ENCODE peak calls at places on chromosomes 16 and 17, in eight cellular contexts. Y, F, Z, H, L, B, R and D are unnamed samples.

GRCh38 chr16:81466351-81466960 is 21.8 kb downstream of the CMIP start:
- DNase-seq in Y (peak), F (no peak), Z (no peak), H (peak), L (no peak), B (no peak), R (peak), D (no peak)

GRCh38 chr16:57536306-57537193 is at the start of gene CCDC102A:
- DNase-seq in Y (peak), F (peak), Z (no peak), H (no peak), L (no peak), B (no peak), R (no peak), D (no peak)

GRCh38 chr17:77423589-77424451 is 283.1 kb downstream of the SEC14L1 start:
- DNase-seq in Y (no peak), F (peak), Z (peak), H (peak), L (no peak), B (peak), R (peak), D (peak)

GRCh38 chr17:79812206-79812968 is 15.5 kb upstream of the CBX8 start:
- DNase-seq in Y (peak), F (no peak), Z (no peak), H (no peak), L (no peak), B (no peak), R (no peak), D (no peak)

GRCh38 chr16:14291941-14292825 is 221.1 kb downstream of the MRTFB start:
- DNase-seq in Y (no peak), F (no peak), Z (no peak), H (no peak), L (no peak), B (no peak), R (no peak), D (no peak)

GRCh38 chr16:47519543-47519942 is 58.4 kb downstream of the PHKB start:
- DNase-seq in Y (no peak), F (no peak), Z (no peak), H (no peak), L (no peak), B (no peak), R (no peak), D (no peak)

GRCh38 chr16:10240854-10241613 is 58.8 kb upstream of the GRIN2A start:
- DNase-seq in Y (no peak), F (no peak), Z (no peak), H (no peak), L (no peak), B (no peak), R (no peak), D (no peak)

GRCh38 chr17:68197997-68198930 is 49.6 kb upstream of the AMZ2 start:
- DNase-seq in Y (peak), F (no peak), Z (no peak), H (no peak), L (no peak), B (no peak), R (peak), D (no peak)

GRCh38 chr17:77420804-77421634 is 280.2 kb downstream of the SEC14L1 start:
- DNase-seq in Y (peak), F (peak), Z (no peak), H (peak), L (no peak), B (peak), R (peak), D (peak)

GRCh38 chr16:67183-67791 is 5.1 kb downstream of the RHBDF1 start:
- DNase-seq in Y (no peak), F (peak), Z (no peak), H (no peak), L (no peak), B (no peak), R (no peak), D (no peak)

GRCh38 chr16:84729716-84730320 is 30.0 kb downstream of the USP10 start:
- DNase-seq in Y (no peak), F (no peak), Z (no peak), H (peak), L (no peak), B (no peak), R (no peak), D (no peak)

GRCh38 chr17:4858880-4859260 is 25.7 kb downstream of the MINK1 start:
- DNase-seq in Y (no peak), F (no peak), Z (peak), H (peak), L (no peak), B (peak), R (peak), D (no peak)

GRCh38 chr16:50272687-50273381 is 6.5 kb downstream of the ADCY7 start:
- DNase-seq in Y (no peak), F (peak), Z (no peak), H (no peak), L (no peak), B (no peak), R (no peak), D (no peak)

GRCh38 chr17:65593870-65594584 is 32.6 kb upstream of the AXIN2 start:
- DNase-seq in Y (peak), F (no peak), Z (no peak), H (peak), L (peak), B (no peak), R (no peak), D (no peak)

GRCh38 chr16:51374346-51374745 is 223.3 kb upstream of the SALL1 start:
- DNase-seq in Y (no peak), F (no peak), Z (no peak), H (peak), L (peak), B (no peak), R (peak), D (peak)

GRCh38 chr16:88463411-88463810 is 10.3 kb downstream of the ZFPM1 start:
- DNase-seq in Y (no peak), F (no peak), Z (no peak), H (no peak), L (no peak), B (no peak), R (no peak), D (no peak)

GRCh38 chr16:12467418-12468210 is 336.1 kb downstream of the CPPED1 start:
- DNase-seq in Y (no peak), F (no peak), Z (no peak), H (no peak), L (no peak), B (no peak), R (no peak), D (no peak)

GRCh38 chr17:4838306-4838785 is 5.2 kb downstream of the MINK1 start:
- DNase-seq in Y (no peak), F (no peak), Z (no peak), H (no peak), L (no peak), B (no peak), R (no peak), D (no peak)

GRCh38 chr17:27408891-27409290 is 47.4 kb upstream of the KSR1 start:
- DNase-seq in Y (no peak), F (no peak), Z (no peak), H (peak), L (no peak), B (no peak), R (peak), D (no peak)

GRCh38 chr17:4833941-4834501 is 881 bp downstream of the MINK1 start:
- DNase-seq in Y (peak), F (no peak), Z (no peak), H (peak), L (peak), B (peak), R (peak), D (no peak)

GRCh38 chr17:35801583-35802224 is 6.3 kb upstream of the MMP28 start:
- DNase-seq in Y (no peak), F (no peak), Z (no peak), H (peak), L (peak), B (peak), R (no peak), D (peak)

GRCh38 chr17:60729854-60730253 is 52.2 kb downstream of the BCAS3 start:
- DNase-seq in Y (no peak), F (no peak), Z (no peak), H (peak), L (no peak), B (no peak), R (peak), D (no peak)

GRCh38 chr17:31068291-31068690 is 26.5 kb upstream of the NF1 start:
- DNase-seq in Y (peak), F (no peak), Z (no peak), H (peak), L (no peak), B (peak), R (peak), D (no peak)

GRCh38 chr17:12927541-12928425 is 90.0 kb downstream of the ELAC2 start:
- DNase-seq in Y (no peak), F (no peak), Z (no peak), H (peak), L (no peak), B (no peak), R (no peak), D (no peak)

GRCh38 chr17:74715144-74715543 is 2.4 kb upstream of the CD300LF start:
- DNase-seq in Y (no peak), F (no peak), Z (no peak), H (no peak), L (no peak), B (no peak), R (no peak), D (no peak)

GRCh38 chr17:41451154-41451728 is 10.5 kb upstream of the KRT38 start:
- DNase-seq in Y (no peak), F (no peak), Z (no peak), H (peak), L (no peak), B (no peak), R (no peak), D (no peak)

GRCh38 chr16:11914759-11915643 is 755 bp downstream of the GSPT1 start:
- DNase-seq in Y (peak), F (peak), Z (no peak), H (peak), L (no peak), B (peak), R (peak), D (no peak)

GRCh38 chr16:2468725-2469398 is 2.2 kb upstream of the NTN3 start:
- DNase-seq in Y (peak), F (no peak), Z (no peak), H (no peak), L (no peak), B (no peak), R (no peak), D (no peak)

GRCh38 chr17:39872700-39873099 is 4.7 kb downstream of the ZPBP2 start:
- DNase-seq in Y (no peak), F (no peak), Z (no peak), H (no peak), L (peak), B (no peak), R (peak), D (no peak)

GRCh38 chr16:78584991-78585390 is 485.5 kb downstream of the WWOX start:
- DNase-seq in Y (no peak), F (no peak), Z (no peak), H (no peak), L (no peak), B (no peak), R (no peak), D (no peak)

GRCh38 chr17:14101976-14102375 is 32.7 kb downstream of the COX10 start:
- DNase-seq in Y (no peak), F (no peak), Z (no peak), H (no peak), L (no peak), B (no peak), R (peak), D (no peak)

GRCh38 chr17:66636111-66636510 is 198.8 kb upstream of the CACNG5 start:
- DNase-seq in Y (no peak), F (no peak), Z (no peak), H (peak), L (no peak), B (no peak), R (peak), D (peak)

GRCh38 chr17:55588858-55589257 is 77.6 kb upstream of the SMIM36 start:
- DNase-seq in Y (no peak), F (no peak), Z (no peak), H (no peak), L (no peak), B (no peak), R (no peak), D (no peak)

GRCh38 chr17:45895969-45896793 is 1.8 kb downstream of the MAPT start:
- DNase-seq in Y (peak), F (no peak), Z (no peak), H (peak), L (no peak), B (no peak), R (no peak), D (no peak)

GRCh38 chr17:75504347-75505151 is 10.8 kb downstream of the CASKIN2 start:
- DNase-seq in Y (peak), F (peak), Z (no peak), H (no peak), L (no peak), B (peak), R (peak), D (no peak)

GRCh38 chr17:27559996-27560481 is 70.9 kb upstream of the LGALS9 start:
- DNase-seq in Y (no peak), F (no peak), Z (no peak), H (peak), L (peak), B (peak), R (peak), D (peak)

GRCh38 chr16:27339180-27339579 is 25.4 kb downstream of the IL4R start:
- DNase-seq in Y (no peak), F (no peak), Z (no peak), H (no peak), L (no peak), B (no peak), R (no peak), D (no peak)

GRCh38 chr16:80803341-80804060 is 897 bp downstream of the CDYL2 start:
- DNase-seq in Y (peak), F (peak), Z (no peak), H (peak), L (no peak), B (peak), R (peak), D (no peak)

GRCh38 chr16:23962001-23962400 is 126.2 kb downstream of the PRKCB start:
- DNase-seq in Y (no peak), F (no peak), Z (no peak), H (no peak), L (no peak), B (no peak), R (no peak), D (no peak)

GRCh38 chr17:8012996-8013640 is 10.7 kb downstream of the GUCY2D start:
- DNase-seq in Y (no peak), F (no peak), Z (no peak), H (no peak), L (no peak), B (no peak), R (no peak), D (no peak)

GRCh38 chr17:8012045-8012580 is 9.7 kb downstream of the GUCY2D start:
- DNase-seq in Y (no peak), F (no peak), Z (no peak), H (no peak), L (no peak), B (no peak), R (no peak), D (no peak)

GRCh38 chr17:8014558-8014850 is 12.1 kb downstream of the GUCY2D start:
- DNase-seq in Y (no peak), F (no peak), Z (no peak), H (no peak), L (no peak), B (no peak), R (no peak), D (no peak)

GRCh38 chr17:8015236-8015956 is 13.0 kb downstream of the GUCY2D start:
- DNase-seq in Y (no peak), F (no peak), Z (no peak), H (no peak), L (no peak), B (no peak), R (no peak), D (no peak)

DNA sequence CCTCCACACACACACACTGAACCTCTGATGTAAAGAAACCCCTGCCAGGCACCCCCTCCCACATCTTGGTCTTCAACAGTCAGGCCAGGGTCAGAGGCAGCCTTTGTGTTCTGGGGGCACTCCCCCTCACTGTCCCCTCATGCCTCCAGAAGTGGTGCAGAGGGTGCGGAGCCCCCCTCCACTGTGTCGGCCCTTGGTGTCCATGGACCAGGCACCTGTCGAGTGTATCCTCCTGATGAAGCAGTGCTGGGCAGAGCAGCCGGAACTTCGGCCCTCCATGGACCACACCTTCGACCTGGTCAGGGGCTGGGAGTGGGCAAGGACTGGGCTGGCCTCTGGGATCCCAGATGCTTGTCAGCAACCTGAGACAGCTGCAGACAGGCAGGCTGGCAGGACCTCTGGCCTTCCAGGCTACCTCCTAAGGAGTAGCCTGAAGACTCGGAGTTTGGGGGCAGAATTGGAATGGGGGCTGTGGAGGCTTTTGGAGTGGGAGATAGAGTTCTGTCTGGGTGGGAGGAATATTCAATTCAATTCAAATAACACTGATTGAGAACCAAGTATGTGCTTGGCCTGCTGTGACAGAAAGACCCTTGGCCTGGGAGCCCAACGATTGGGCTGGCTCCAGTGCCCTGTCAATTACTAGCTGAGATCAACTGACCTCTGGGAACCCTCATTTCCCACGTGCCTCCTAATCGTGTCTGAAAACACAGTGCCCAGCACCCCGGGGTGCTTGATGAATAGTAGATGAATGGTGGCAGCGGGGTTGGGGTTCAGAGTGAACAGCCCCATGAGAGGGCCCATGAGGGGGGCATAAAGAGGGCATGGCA is 11.5 kb downstream of the GUCY2D start:
- DNase-seq in Y (no peak), F (no peak), Z (no peak), H (no peak), L (no peak), B (no peak), R (no peak), D (no peak)
- H3K4me3 ChIP-seq in Y (no peak), F (no peak), Z (no peak), H (no peak), L (no peak), B (no peak), R (no peak), D (no peak)

GRCh38 chr17:51487947-51488346 is 227.6 kb downstream of the UTP18 start:
- DNase-seq in Y (peak), F (no peak), Z (no peak), H (no peak), L (no peak), B (no peak), R (peak), D (no peak)
- TF ChIP-seq CTCF in Y (peak), F (peak), Z (no peak), H (no peak), L (no peak), B (no peak), R (peak), D (no peak)

GRCh38 chr16:86580798-86581185 is 2.4 kb downstream of the FOXL1 start:
- DNase-seq in Y (no peak), F (no peak), Z (no peak), H (peak), L (no peak), B (no peak), R (no peak), D (no peak)
- H3K4me3 ChIP-seq in Y (no peak), F (no peak), Z (peak), H (peak), L (peak), B (no peak), R (no peak), D (peak)

GRCh38 chr17:69719474-69720048 is 305.1 kb downstream of the MAP2K6 start:
- DNase-seq in Y (no peak), F (no peak), Z (no peak), H (no peak), L (no peak), B (no peak), R (no peak), D (no peak)
- TF ChIP-seq CTCF in Y (no peak), F (no peak), Z (no peak), H (no peak), L (no peak), B (no peak), R (no peak), D (no peak)

DNA sequence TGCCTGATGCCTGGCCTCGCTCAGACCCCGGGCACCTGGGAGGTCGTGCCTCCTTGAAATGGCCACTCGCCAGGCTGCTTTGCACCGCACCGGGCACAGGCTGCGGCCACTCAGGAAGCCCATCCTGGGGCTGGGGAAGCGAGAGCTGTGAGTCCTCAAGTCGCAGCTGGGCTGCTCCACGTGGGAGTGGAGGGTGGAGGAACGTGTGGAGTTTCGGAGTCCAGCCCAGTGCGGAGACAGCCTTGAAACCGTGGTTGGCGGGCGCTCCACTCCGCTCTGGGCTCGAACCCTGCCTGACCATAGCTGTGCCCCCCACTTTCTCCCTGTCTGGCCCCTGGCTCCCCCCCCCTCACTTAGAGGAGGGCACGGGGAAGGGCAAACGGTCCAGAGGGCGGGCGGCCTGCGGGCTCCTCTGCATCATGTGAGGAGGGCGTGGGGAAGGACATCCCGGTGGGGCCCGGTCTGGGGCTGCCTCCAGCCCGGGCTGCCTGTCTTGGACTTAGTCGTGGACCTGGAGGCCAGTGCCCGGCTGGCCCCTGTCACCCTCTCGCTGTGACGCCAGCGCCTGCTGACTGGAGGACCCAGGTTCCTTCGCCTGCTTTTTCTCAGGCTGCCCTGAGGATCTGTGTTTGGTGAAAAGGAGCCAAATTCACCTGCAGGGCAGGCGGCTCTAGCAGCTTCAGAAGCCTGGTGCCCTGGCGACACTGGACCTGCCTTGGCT is 2.5 kb downstream of the UBE2I start:
- DNase-seq in Y (no peak), F (no peak), Z (no peak), H (peak), L (no peak), B (no peak), R (no peak), D (no peak)
- H3K4me3 ChIP-seq in Y (peak), F (peak), Z (peak), H (peak), L (peak), B (no peak), R (peak), D (peak)

GRCh38 chr16:69260506-69260905 is 50.6 kb upstream of the VPS4A start:
- DNase-seq in Y (no peak), F (no peak), Z (no peak), H (no peak), L (no peak), B (no peak), R (no peak), D (no peak)

DNA sequence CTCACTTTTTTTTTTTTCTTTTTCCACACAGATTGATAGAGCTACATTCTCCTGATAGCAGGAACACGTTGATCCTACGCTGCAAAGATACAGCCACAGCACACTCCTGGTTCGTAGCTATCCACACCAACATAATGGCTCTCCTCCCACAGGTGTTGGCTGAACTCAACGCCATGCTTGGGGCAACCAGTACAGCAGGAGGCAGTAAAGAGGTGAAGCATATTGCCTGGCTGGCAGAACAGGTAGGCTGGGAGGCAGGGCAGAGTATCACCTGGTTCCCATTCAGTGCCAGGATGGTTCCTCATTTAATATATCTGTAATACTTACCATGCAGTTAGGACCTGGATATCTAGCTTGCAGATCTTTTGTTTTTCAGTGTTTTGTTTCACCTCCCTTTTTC is 51.1 kb upstream of the VPS4A start:
- DNase-seq in Y (no peak), F (no peak), Z (no peak), H (no peak), L (no peak), B (no peak), R (no peak), D (no peak)
- TF ChIP-seq CTCF in Y (no peak), F (no peak), Z (no peak), H (peak), L (no peak), B (no peak), R (peak), D (no peak)

GRCh38 chr17:850828-851759 is 68.9 kb downstream of the MRM3 start:
- DNase-seq in Y (peak), F (no peak), Z (no peak), H (peak), L (peak), B (peak), R (peak), D (no peak)
- H3K4me3 ChIP-seq in Y (no peak), F (no peak), Z (no peak), H (peak), L (peak), B (no peak), R (no peak), D (no peak)